ENCODE peak calls at places on chromosomes 16 and 17, in nine cellular contexts. One of them, this sample, is unnamed.

GRCh38 chr17:3505008-3505407 is 29.2 kb downstream of the ASPA start:
- DNase-seq in adrenal gland: no peak
- DNase-seq in effector CD4-positive, alpha-beta T cell: no peak
- DNase-seq in non-pigmented ciliary epithelial cell: no peak
- DNase-seq in WTC11: no peak
- DNase-seq in GM13976: no peak
- DNase-seq in GM06990: no peak
- DNase-seq in lung microvascular endothelial cell: no peak
- DNase-seq in neural crest cell: no peak
- DNase-seq in this sample: no peak

GRCh38 chr17:68909066-68909465 is 46.1 kb downstream of the ABCA8 start:
- DNase-seq in WTC11: no peak
- DNase-seq in adrenal gland: peak
- DNase-seq in neural crest cell: no peak
- DNase-seq in lung microvascular endothelial cell: peak
- DNase-seq in GM13976: peak
- DNase-seq in effector CD4-positive, alpha-beta T cell: no peak
- DNase-seq in GM06990: peak
- DNase-seq in non-pigmented ciliary epithelial cell: peak
- DNase-seq in this sample: no peak

GRCh38 chr16:4828567-4829320 is 18.3 kb downstream of the GLYR1 start:
- DNase-seq in GM13976: no peak
- DNase-seq in WTC11: no peak
- DNase-seq in GM06990: no peak
- DNase-seq in adrenal gland: no peak
- DNase-seq in effector CD4-positive, alpha-beta T cell: no peak
- DNase-seq in neural crest cell: no peak
- DNase-seq in non-pigmented ciliary epithelial cell: no peak
- DNase-seq in lung microvascular endothelial cell: no peak
- DNase-seq in this sample: no peak

GRCh38 chr17:49637050-49637449 is 40.8 kb downstream of the SPOP start:
- DNase-seq in adrenal gland: peak
- DNase-seq in lung microvascular endothelial cell: peak
- DNase-seq in GM06990: no peak
- DNase-seq in neural crest cell: no peak
- DNase-seq in GM13976: no peak
- DNase-seq in non-pigmented ciliary epithelial cell: no peak
- DNase-seq in effector CD4-positive, alpha-beta T cell: no peak
- DNase-seq in WTC11: no peak
- DNase-seq in this sample: no peak

GRCh38 chr17:58320570-58321323 is 7.8 kb downstream of the TSPOAP1 start:
- DNase-seq in GM06990: no peak
- DNase-seq in non-pigmented ciliary epithelial cell: no peak
- DNase-seq in GM13976: no peak
- DNase-seq in adrenal gland: no peak
- DNase-seq in WTC11: no peak
- DNase-seq in effector CD4-positive, alpha-beta T cell: no peak
- DNase-seq in lung microvascular endothelial cell: no peak
- DNase-seq in neural crest cell: no peak
- DNase-seq in this sample: no peak

GRCh38 chr17:47095268-47095667 is 93.8 kb downstream of the CDC27 start:
- DNase-seq in non-pigmented ciliary epithelial cell: no peak
- DNase-seq in GM13976: no peak
- DNase-seq in lung microvascular endothelial cell: no peak
- DNase-seq in adrenal gland: no peak
- DNase-seq in GM06990: no peak
- DNase-seq in neural crest cell: no peak
- DNase-seq in effector CD4-positive, alpha-beta T cell: no peak
- DNase-seq in WTC11: no peak
- DNase-seq in this sample: no peak

GRCh38 chr17:69093279-69093789 is 32.6 kb upstream of the ABCA9 start:
- DNase-seq in lung microvascular endothelial cell: peak
- DNase-seq in GM06990: no peak
- DNase-seq in GM13976: no peak
- DNase-seq in WTC11: no peak
- DNase-seq in effector CD4-positive, alpha-beta T cell: no peak
- DNase-seq in adrenal gland: no peak
- DNase-seq in neural crest cell: no peak
- DNase-seq in non-pigmented ciliary epithelial cell: no peak
- DNase-seq in this sample: no peak

GRCh38 chr16:84818989-84819643 is 669 bp upstream of the CRISPLD2 start:
- DNase-seq in lung microvascular endothelial cell: no peak
- DNase-seq in WTC11: no peak
- DNase-seq in non-pigmented ciliary epithelial cell: no peak
- DNase-seq in GM06990: no peak
- DNase-seq in adrenal gland: no peak
- DNase-seq in GM13976: no peak
- DNase-seq in effector CD4-positive, alpha-beta T cell: no peak
- DNase-seq in neural crest cell: no peak
- DNase-seq in this sample: no peak

GRCh38 chr17:82961366-82962162 is 117.8 kb upstream of the METRNL start:
- DNase-seq in non-pigmented ciliary epithelial cell: no peak
- DNase-seq in GM06990: no peak
- DNase-seq in lung microvascular endothelial cell: no peak
- DNase-seq in WTC11: no peak
- DNase-seq in neural crest cell: no peak
- DNase-seq in adrenal gland: no peak
- DNase-seq in effector CD4-positive, alpha-beta T cell: no peak
- DNase-seq in GM13976: no peak
- DNase-seq in this sample: no peak